ENCODE peak calls at places on chromosomes 11 and 22, in eight cellular contexts. R is cortex of kidney, T is uterus, J is SW480, O is iPS-NIHi11, S is HTR-8/SVneo, P is nephron progenitor cell, V is NCI-H748 treated with DMSO at 0.1 percent for 48 hours. G is an unnamed sample.

GRCh38 chr22:41908409-41909289 is 6.2 kb downstream of the SHISA8 start:
- DNase-seq in P (no peak), V (no peak), J (peak; percentile 39), S (no peak), T (no peak), R (no peak), O (peak; percentile 60), G (no peak)

GRCh38 chr11:39192671-39193070 is 2266.8 kb downstream of the LRRC4C start:
- DNase-seq in T (no peak), O (no peak), R (no peak), V (no peak), P (no peak), J (no peak), S (no peak), G (no peak)

GRCh38 chr11:33560729-33561128 is 139.9 kb downstream of the C11orf91 start:
- DNase-seq in O (no peak), R (no peak), P (no peak), J (no peak), S (no peak), V (no peak), T (no peak), G (no peak)

GRCh38 chr11:8545698-8546366 is 48.2 kb downstream of the STK33 start:
- DNase-seq in P (no peak), S (no peak), V (peak; percentile 7), J (no peak), T (no peak), R (no peak), O (no peak), G (no peak)

GRCh38 chr22:35191412-35191811 is 65.9 kb upstream of the HMGXB4 start:
- DNase-seq in O (no peak), R (no peak), T (no peak), P (no peak), V (no peak), S (peak; percentile 20), J (peak; percentile 81), G (peak; percentile 69)

GRCh38 chr11:111635706-111636045 is 33.4 kb downstream of the SIK2 start:
- DNase-seq in J (peak; percentile 51), O (no peak), S (no peak), T (peak; percentile 35), P (no peak), R (no peak), V (no peak), G (no peak)

GRCh38 chr11:65502852-65503603 is 4.2 kb downstream of the MALAT1 start:
- DNase-seq in T (peak; percentile 21), P (no peak), O (no peak), R (no peak), S (no peak), J (peak; percentile 62), V (peak; percentile 37), G (peak; percentile 31)

GRCh38 chr11:108666373-108666772 is 1.5 kb downstream of the DDX10 start:
- DNase-seq in R (no peak), P (no peak), V (no peak), S (no peak), T (no peak), O (no peak), J (no peak), G (no peak)

GRCh38 chr11:206002-206384 is 1.2 kb downstream of the BET1L start:
- DNase-seq in R (no peak), J (no peak), O (no peak), V (no peak), S (no peak), T (peak; percentile 19), P (no peak), G (no peak)

GRCh38 chr11:26993965-26994446 is at the start of gene FIBIN:
- DNase-seq in J (no peak), S (no peak), O (peak; percentile 68), P (peak; percentile 49), T (peak; percentile 46), V (no peak), R (no peak), G (no peak)

GRCh38 chr11:75577198-75577597 is 15.1 kb downstream of the SERPINH1 start:
- DNase-seq in P (peak; percentile 71), V (no peak), S (peak; percentile 62), R (no peak), J (no peak), O (peak; percentile 76), T (peak; percentile 69), G (peak; percentile 35)

GRCh38 chr11:843818-844692 is 1.4 kb downstream of the TSPAN4 start:
- DNase-seq in J (peak; percentile 70), O (peak; percentile 74), R (no peak), V (no peak), S (peak; percentile 92), P (peak; percentile 70), T (peak; percentile 94), G (peak; percentile 95)

GRCh38 chr22:43346521-43346929 is 3.4 kb upstream of the SCUBE1 start:
- DNase-seq in T (peak; percentile 36), O (peak; percentile 90), J (peak; percentile 31), V (no peak), P (peak; percentile 79), R (no peak), S (peak; percentile 72), G (peak; percentile 48)

GRCh38 chr11:114779189-114779588 is 100.9 kb downstream of the NXPE2 start:
- DNase-seq in S (no peak), P (no peak), J (no peak), O (no peak), T (no peak), V (no peak), R (no peak), G (no peak)

GRCh38 chr11:65710424-65710823 is 1.6 kb upstream of the KAT5 start:
- DNase-seq in V (no peak), S (no peak), R (no peak), P (no peak), T (no peak), J (no peak), O (no peak), G (no peak)

GRCh38 chr11:74018331-74019005 is 9.6 kb upstream of the UCP3 start:
- DNase-seq in S (no peak), O (no peak), R (no peak), P (no peak), T (peak; percentile 78), V (no peak), J (no peak), G (peak; percentile 42)

GRCh38 chr11:12121011-12121410 is 10.6 kb downstream of the MICAL2 start:
- DNase-seq in V (no peak), T (no peak), S (no peak), P (no peak), O (no peak), J (no peak), R (no peak), G (no peak)

GRCh38 chr11:63737718-63738117 is 30.9 kb downstream of the ZFTA start:
- DNase-seq in R (no peak), J (peak; percentile 32), O (no peak), P (no peak), V (no peak), S (no peak), T (no peak), G (no peak)

GRCh38 chr11:82270870-82271269 is 462.8 kb downstream of the FAM181B start:
- DNase-seq in J (no peak), T (no peak), O (no peak), V (no peak), R (no peak), S (no peak), P (no peak), G (no peak)

GRCh38 chr11:84384637-84385227 is 1098.6 kb upstream of the CCDC90B start:
- DNase-seq in P (peak; percentile 52), O (peak; percentile 44), J (peak; percentile 48), S (peak; percentile 10), T (no peak), R (no peak), V (no peak), G (peak; percentile 17)

GRCh38 chr22:19115628-19116027 is 6.6 kb downstream of the DGCR2 start:
- DNase-seq in T (no peak), V (no peak), R (no peak), O (no peak), S (no peak), J (no peak), P (no peak), G (no peak)

GRCh38 chr11:60991457-60991856 is 20.0 kb downstream of the CD6 start:
- DNase-seq in J (no peak), T (no peak), O (no peak), V (no peak), S (no peak), P (no peak), R (no peak), G (no peak)

GRCh38 chr11:124896821-124897391 is 759 bp downstream of the ROBO4 start:
- DNase-seq in T (no peak), S (no peak), R (no peak), P (no peak), J (no peak), V (no peak), O (no peak), G (no peak)

GRCh38 chr11:110077866-110078325 is 15.3 kb upstream of the ZC3H12C start:
- DNase-seq in V (no peak), P (no peak), S (peak; percentile 41), R (no peak), T (no peak), O (no peak), J (no peak), G (peak; percentile 86)

GRCh38 chr11:61787928-61788491 is 4.4 kb downstream of the TMEM258 start:
- DNase-seq in V (no peak), P (peak; percentile 39), R (no peak), O (peak; percentile 72), J (peak; percentile 69), T (peak; percentile 68), S (peak; percentile 40), G (peak; percentile 64)

GRCh38 chr11:118581057-118581456 is 8.8 kb downstream of the ARCN1 start:
- DNase-seq in T (no peak), O (no peak), R (no peak), P (no peak), V (no peak), S (no peak), J (no peak), G (peak; percentile 73)

GRCh38 chr11:69234171-69234570 is 59.8 kb upstream of the MYEOV start:
- DNase-seq in T (no peak), P (no peak), J (no peak), O (no peak), R (no peak), V (no peak), S (no peak), G (no peak)